ENCODE peak calls at places on chromosomes 3 and 15, in five cellular contexts. One of them, this sample, is unnamed.

GRCh38 chr15:24861014-24861690 is 93.6 kb upstream of the SNRPN start:
- DNase-seq in RPMI7951: no peak
- DNase-seq in NCI-H2081: no peak
- DNase-seq in progenitor cell of endocrine pancreas: no peak
- DNase-seq in EH: no peak
- DNase-seq in this sample: no peak

GRCh38 chr3:45751537-45752242 is 44.6 kb downstream of the SLC6A20 start:
- DNase-seq in RPMI7951: no peak
- DNase-seq in NCI-H2081: no peak
- DNase-seq in progenitor cell of endocrine pancreas: no peak
- DNase-seq in EH: no peak
- DNase-seq in this sample: no peak

GRCh38 chr3:4753073-4753691 is 226.1 kb upstream of the BHLHE40 start:
- DNase-seq in RPMI7951: no peak
- DNase-seq in NCI-H2081: no peak
- DNase-seq in progenitor cell of endocrine pancreas: no peak
- DNase-seq in EH: no peak
- DNase-seq in this sample: no peak

GRCh38 chr3:32934150-32934742 is 17.2 kb upstream of the CCR4 start:
- DNase-seq in RPMI7951: peak; percentile 11
- DNase-seq in NCI-H2081: no peak
- DNase-seq in progenitor cell of endocrine pancreas: no peak
- DNase-seq in EH: peak; percentile 36
- DNase-seq in this sample: peak; percentile 34

GRCh38 chr3:115092220-115092791 is 54.8 kb downstream of the ZBTB20 start:
- DNase-seq in RPMI7951: peak; percentile 70
- DNase-seq in NCI-H2081: peak; percentile 56
- DNase-seq in progenitor cell of endocrine pancreas: peak; percentile 17
- DNase-seq in EH: peak; percentile 74
- DNase-seq in this sample: peak; percentile 46

GRCh38 chr15:37014566-37014965 is 85.8 kb downstream of the MEIS2 start:
- DNase-seq in RPMI7951: peak; percentile 48
- DNase-seq in NCI-H2081: no peak
- DNase-seq in progenitor cell of endocrine pancreas: no peak
- DNase-seq in EH: no peak
- DNase-seq in this sample: no peak

GRCh38 chr3:134709563-134710312 is 58.9 kb upstream of the KY start:
- DNase-seq in RPMI7951: peak; percentile 33
- DNase-seq in NCI-H2081: no peak
- DNase-seq in progenitor cell of endocrine pancreas: no peak
- DNase-seq in EH: peak; percentile 46
- DNase-seq in this sample: no peak

GRCh38 chr15:48803877-48804276 is 7.0 kb downstream of the CEP152 start:
- DNase-seq in RPMI7951: peak; percentile 67
- DNase-seq in NCI-H2081: peak; percentile 27
- DNase-seq in progenitor cell of endocrine pancreas: no peak
- DNase-seq in EH: no peak
- DNase-seq in this sample: no peak

GRCh38 chr15:33985287-33985686 is 17.0 kb downstream of the CHRM5 start:
- DNase-seq in RPMI7951: peak; percentile 18
- DNase-seq in NCI-H2081: no peak
- DNase-seq in progenitor cell of endocrine pancreas: no peak
- DNase-seq in EH: peak; percentile 91
- DNase-seq in this sample: no peak

GRCh38 chr15:34841220-34841841 is 46.0 kb upstream of the ACTC1 start:
- DNase-seq in RPMI7951: no peak
- DNase-seq in NCI-H2081: no peak
- DNase-seq in progenitor cell of endocrine pancreas: no peak
- DNase-seq in EH: peak; percentile 65
- DNase-seq in this sample: no peak

GRCh38 chr3:172209333-172210321 is 170.2 kb downstream of the FNDC3B start:
- DNase-seq in RPMI7951: peak; percentile 47
- DNase-seq in NCI-H2081: no peak
- DNase-seq in progenitor cell of endocrine pancreas: no peak
- DNase-seq in EH: no peak
- DNase-seq in this sample: no peak

GRCh38 chr15:64909546-64909945 is 2.2 kb upstream of the ANKDD1A start:
- DNase-seq in RPMI7951: peak; percentile 87
- DNase-seq in NCI-H2081: no peak
- DNase-seq in progenitor cell of endocrine pancreas: no peak
- DNase-seq in EH: no peak
- DNase-seq in this sample: no peak

GRCh38 chr15:101463265-101463664 is 26.2 kb downstream of the PCSK6 start:
- DNase-seq in RPMI7951: no peak
- DNase-seq in NCI-H2081: no peak
- DNase-seq in progenitor cell of endocrine pancreas: no peak
- DNase-seq in EH: no peak
- DNase-seq in this sample: no peak

GRCh38 chr15:70875001-70875782 is 17.0 kb downstream of the THAP10 start:
- DNase-seq in RPMI7951: peak; percentile 58
- DNase-seq in NCI-H2081: no peak
- DNase-seq in progenitor cell of endocrine pancreas: no peak
- DNase-seq in EH: peak; percentile 64
- DNase-seq in this sample: no peak

GRCh38 chr3:98558100-98558499 is 26.3 kb downstream of the GPR15 start:
- DNase-seq in RPMI7951: no peak
- DNase-seq in NCI-H2081: no peak
- DNase-seq in progenitor cell of endocrine pancreas: no peak
- DNase-seq in EH: no peak
- DNase-seq in this sample: no peak

GRCh38 chr3:126136428-126137220 is 43.8 kb downstream of the ALDH1L1 start:
- DNase-seq in RPMI7951: no peak
- DNase-seq in NCI-H2081: no peak
- DNase-seq in progenitor cell of endocrine pancreas: peak; percentile 2
- DNase-seq in EH: no peak
- DNase-seq in this sample: no peak

GRCh38 chr3:148600902-148601765 is 96.6 kb upstream of the AGTR1 start:
- DNase-seq in RPMI7951: no peak
- DNase-seq in NCI-H2081: peak; percentile 40
- DNase-seq in progenitor cell of endocrine pancreas: no peak
- DNase-seq in EH: no peak
- DNase-seq in this sample: no peak

GRCh38 chr15:41219381-41219780 is 11.2 kb downstream of the EXD1 start:
- DNase-seq in RPMI7951: no peak
- DNase-seq in NCI-H2081: no peak
- DNase-seq in progenitor cell of endocrine pancreas: no peak
- DNase-seq in EH: no peak
- DNase-seq in this sample: no peak

GRCh38 chr3:186025161-186025560 is 83.7 kb downstream of the ETV5 start:
- DNase-seq in RPMI7951: peak; percentile 79
- DNase-seq in NCI-H2081: no peak
- DNase-seq in progenitor cell of endocrine pancreas: no peak
- DNase-seq in EH: peak; percentile 43
- DNase-seq in this sample: no peak

GRCh38 chr3:59436164-59436958 is 386.5 kb upstream of the CFAP20DC start:
- DNase-seq in RPMI7951: peak; percentile 41
- DNase-seq in NCI-H2081: peak; percentile 17
- DNase-seq in progenitor cell of endocrine pancreas: no peak
- DNase-seq in EH: no peak
- DNase-seq in this sample: no peak

GRCh38 chr15:40936709-40937666 is 7.8 kb downstream of the DLL4 start:
- DNase-seq in RPMI7951: no peak
- DNase-seq in NCI-H2081: no peak
- DNase-seq in progenitor cell of endocrine pancreas: no peak
- DNase-seq in EH: no peak
- DNase-seq in this sample: no peak

GRCh38 chr15:48976444-48977088 is 12.8 kb upstream of the SHC4 start:
- DNase-seq in RPMI7951: no peak
- DNase-seq in NCI-H2081: no peak
- DNase-seq in progenitor cell of endocrine pancreas: no peak
- DNase-seq in EH: no peak
- DNase-seq in this sample: no peak

GRCh38 chr15:50107591-50108408 is 11.2 kb downstream of the ATP8B4 start:
- DNase-seq in RPMI7951: no peak
- DNase-seq in NCI-H2081: no peak
- DNase-seq in progenitor cell of endocrine pancreas: no peak
- DNase-seq in EH: no peak
- DNase-seq in this sample: no peak

GRCh38 chr3:126480864-126481263 is 5.2 kb upstream of the ZXDC start:
- DNase-seq in RPMI7951: no peak
- DNase-seq in NCI-H2081: no peak
- DNase-seq in progenitor cell of endocrine pancreas: no peak
- DNase-seq in EH: no peak
- DNase-seq in this sample: no peak

GRCh38 chr3:138675393-138675792 is 66.8 kb downstream of the FAIM start:
- DNase-seq in RPMI7951: peak; percentile 35
- DNase-seq in NCI-H2081: no peak
- DNase-seq in progenitor cell of endocrine pancreas: no peak
- DNase-seq in EH: peak; percentile 37
- DNase-seq in this sample: no peak

GRCh38 chr3:13564751-13565560 is 16.0 kb downstream of the FBLN2 start:
- DNase-seq in RPMI7951: no peak
- DNase-seq in NCI-H2081: no peak
- DNase-seq in progenitor cell of endocrine pancreas: no peak
- DNase-seq in EH: no peak
- DNase-seq in this sample: no peak

GRCh38 chr15:59931642-59932296 is 72.3 kb upstream of the FOXB1 start:
- DNase-seq in RPMI7951: no peak
- DNase-seq in NCI-H2081: no peak
- DNase-seq in progenitor cell of endocrine pancreas: no peak
- DNase-seq in EH: no peak
- DNase-seq in this sample: no peak

GRCh38 chr3:79960594-79960993 is 192.8 kb upstream of the ROBO1 start:
- DNase-seq in RPMI7951: no peak
- DNase-seq in NCI-H2081: no peak
- DNase-seq in progenitor cell of endocrine pancreas: no peak
- DNase-seq in EH: no peak
- DNase-seq in this sample: no peak